ENCODE peak calls at places on chromosomes 2 and 18, in five cellular contexts. One of them, this sample, is unnamed.

GRCh38 chr2:210616074-210616473 is 59.7 kb downstream of the CPS1 start:
- DNase-seq in progenitor cell of endocrine pancreas: no peak
- DNase-seq in CD4-positive, CD25-positive, alpha-beta regulatory T cell: no peak
- DNase-seq in MV-4-11: no peak
- DNase-seq in iPS DF 19.7: no peak
- DNase-seq in this sample: no peak

GRCh38 chr2:180660207-180660606 is 320.2 kb upstream of the UBE2E3 start:
- DNase-seq in progenitor cell of endocrine pancreas: no peak
- DNase-seq in iPS DF 19.7: no peak
- DNase-seq in CD4-positive, CD25-positive, alpha-beta regulatory T cell: no peak
- DNase-seq in MV-4-11: no peak
- DNase-seq in this sample: no peak

GRCh38 chr2:238729261-238729935 is 118.5 kb upstream of the TWIST2 start:
- DNase-seq in iPS DF 19.7: no peak
- DNase-seq in MV-4-11: no peak
- DNase-seq in progenitor cell of endocrine pancreas: no peak
- DNase-seq in CD4-positive, CD25-positive, alpha-beta regulatory T cell: no peak
- DNase-seq in this sample: no peak

GRCh38 chr2:217803639-217803932 is 199.2 kb downstream of the TNS1 start:
- DNase-seq in CD4-positive, CD25-positive, alpha-beta regulatory T cell: no peak
- DNase-seq in progenitor cell of endocrine pancreas: no peak
- DNase-seq in iPS DF 19.7: no peak
- DNase-seq in MV-4-11: no peak
- DNase-seq in this sample: no peak

GRCh38 chr2:172613035-172613434 is 57.1 kb downstream of the PDK1 start:
- DNase-seq in CD4-positive, CD25-positive, alpha-beta regulatory T cell: no peak
- DNase-seq in iPS DF 19.7: no peak
- DNase-seq in progenitor cell of endocrine pancreas: no peak
- DNase-seq in MV-4-11: no peak
- DNase-seq in this sample: no peak

GRCh38 chr2:65379721-65380171 is 52.7 kb downstream of the SPRED2 start:
- DNase-seq in MV-4-11: no peak
- DNase-seq in progenitor cell of endocrine pancreas: no peak
- DNase-seq in iPS DF 19.7: no peak
- DNase-seq in CD4-positive, CD25-positive, alpha-beta regulatory T cell: no peak
- DNase-seq in this sample: no peak

GRCh38 chr2:5070257-5070656 is 621.9 kb upstream of the SOX11 start:
- DNase-seq in CD4-positive, CD25-positive, alpha-beta regulatory T cell: no peak
- DNase-seq in progenitor cell of endocrine pancreas: no peak
- DNase-seq in iPS DF 19.7: no peak
- DNase-seq in MV-4-11: no peak
- DNase-seq in this sample: no peak

GRCh38 chr2:43255249-43255960 is 29.0 kb upstream of the ZFP36L2 start:
- DNase-seq in CD4-positive, CD25-positive, alpha-beta regulatory T cell: no peak
- DNase-seq in MV-4-11: no peak
- DNase-seq in progenitor cell of endocrine pancreas: no peak
- DNase-seq in iPS DF 19.7: no peak
- DNase-seq in this sample: no peak

GRCh38 chr2:5482929-5483331 is 209.3 kb upstream of the SOX11 start:
- DNase-seq in progenitor cell of endocrine pancreas: no peak
- DNase-seq in iPS DF 19.7: peak; percentile 30
- DNase-seq in MV-4-11: no peak
- DNase-seq in CD4-positive, CD25-positive, alpha-beta regulatory T cell: no peak
- DNase-seq in this sample: no peak

GRCh38 chr18:30765247-30765646 is 277.3 kb downstream of the DSC3 start:
- DNase-seq in CD4-positive, CD25-positive, alpha-beta regulatory T cell: no peak
- DNase-seq in progenitor cell of endocrine pancreas: no peak
- DNase-seq in MV-4-11: no peak
- DNase-seq in iPS DF 19.7: no peak
- DNase-seq in this sample: no peak

GRCh38 chr18:78717766-78718150 is 261.9 kb upstream of the SALL3 start:
- DNase-seq in MV-4-11: no peak
- DNase-seq in progenitor cell of endocrine pancreas: no peak
- DNase-seq in iPS DF 19.7: no peak
- DNase-seq in CD4-positive, CD25-positive, alpha-beta regulatory T cell: no peak
- DNase-seq in this sample: no peak

GRCh38 chr18:36544036-36544725 is 246.7 kb downstream of the FHOD3 start:
- DNase-seq in MV-4-11: no peak
- DNase-seq in iPS DF 19.7: no peak
- DNase-seq in progenitor cell of endocrine pancreas: no peak
- DNase-seq in CD4-positive, CD25-positive, alpha-beta regulatory T cell: no peak
- DNase-seq in this sample: no peak

GRCh38 chr2:215900203-215900611 is 113.1 kb downstream of the MREG start:
- DNase-seq in MV-4-11: peak; percentile 79
- DNase-seq in iPS DF 19.7: no peak
- DNase-seq in CD4-positive, CD25-positive, alpha-beta regulatory T cell: no peak
- DNase-seq in progenitor cell of endocrine pancreas: no peak
- DNase-seq in this sample: no peak

GRCh38 chr2:185222311-185222710 is 516.3 kb upstream of the FSIP2 start:
- DNase-seq in MV-4-11: no peak
- DNase-seq in iPS DF 19.7: no peak
- DNase-seq in CD4-positive, CD25-positive, alpha-beta regulatory T cell: no peak
- DNase-seq in progenitor cell of endocrine pancreas: no peak
- DNase-seq in this sample: no peak

GRCh38 chr2:26588576-26588975 is 52.6 kb downstream of the CIB4 start:
- DNase-seq in CD4-positive, CD25-positive, alpha-beta regulatory T cell: no peak
- DNase-seq in MV-4-11: no peak
- DNase-seq in iPS DF 19.7: no peak
- DNase-seq in progenitor cell of endocrine pancreas: no peak
- DNase-seq in this sample: no peak

GRCh38 chr2:65070172-65070830 is 14.1 kb downstream of the CEP68 start:
- DNase-seq in iPS DF 19.7: no peak
- DNase-seq in MV-4-11: no peak
- DNase-seq in progenitor cell of endocrine pancreas: no peak
- DNase-seq in CD4-positive, CD25-positive, alpha-beta regulatory T cell: no peak
- DNase-seq in this sample: no peak

GRCh38 chr2:222241471-222241870 is 57.3 kb downstream of the PAX3 start:
- DNase-seq in CD4-positive, CD25-positive, alpha-beta regulatory T cell: no peak
- DNase-seq in MV-4-11: no peak
- DNase-seq in progenitor cell of endocrine pancreas: no peak
- DNase-seq in iPS DF 19.7: no peak
- DNase-seq in this sample: no peak

GRCh38 chr2:135997380-135997779 is 12.0 kb upstream of the DARS1 start:
- DNase-seq in CD4-positive, CD25-positive, alpha-beta regulatory T cell: no peak
- DNase-seq in progenitor cell of endocrine pancreas: peak; percentile 25
- DNase-seq in MV-4-11: peak; percentile 41
- DNase-seq in iPS DF 19.7: peak; percentile 47
- DNase-seq in this sample: no peak

GRCh38 chr2:20232837-20233207 is 7.9 kb upstream of the SDC1 start:
- DNase-seq in iPS DF 19.7: no peak
- DNase-seq in MV-4-11: no peak
- DNase-seq in CD4-positive, CD25-positive, alpha-beta regulatory T cell: no peak
- DNase-seq in progenitor cell of endocrine pancreas: no peak
- DNase-seq in this sample: no peak

GRCh38 chr2:234309431-234309830 is 187.4 kb downstream of the ARL4C start:
- DNase-seq in progenitor cell of endocrine pancreas: no peak
- DNase-seq in MV-4-11: no peak
- DNase-seq in CD4-positive, CD25-positive, alpha-beta regulatory T cell: no peak
- DNase-seq in iPS DF 19.7: no peak
- DNase-seq in this sample: no peak